ENCODE peak calls at places on chromosomes 12 and 14, in nine cellular contexts. S is IMR-90, Y is small intestine, O is ovary, W is ascending aorta, E is AG04450, P is transverse colon, X is right cardiac atrium, L is breast epithelium. R is an unnamed sample.
A peak's percentile ranks its signal among the peaks of the same experiment; 100 is the strongest.

GRCh38 chr14:75657331-75657730 is 3.3 kb downstream of the ERG28 start:
- DNase-seq in S (no peak), Y (no peak), O (no peak), W (no peak), E (no peak), P (no peak), X (no peak), L (no peak), R (no peak)

GRCh38 chr12:52338241-52338960 is 17.2 kb upstream of the KRT83 start:
- DNase-seq in S (no peak), Y (no peak), O (no peak), W (no peak), E (no peak), P (no peak), X (no peak), L (no peak), R (no peak)

GRCh38 chr12:45329702-45330101 is 113.8 kb downstream of the ANO6 start:
- DNase-seq in S (no peak), Y (no peak), O (no peak), W (no peak), E (no peak), P (no peak), X (no peak), L (no peak), R (no peak)

GRCh38 chr14:92903359-92903758 is 19.6 kb upstream of the CHGA start:
- DNase-seq in S (no peak), Y (no peak), O (no peak), W (no peak), E (no peak), P (no peak), X (no peak), L (no peak), R (no peak)

GRCh38 chr12:52585951-52586350 is 12.3 kb upstream of the KRT74 start:
- DNase-seq in S (no peak), Y (no peak), O (no peak), W (no peak), E (no peak), P (no peak), X (no peak), L (no peak), R (no peak)

GRCh38 chr12:113777751-113778150 is 188.4 kb downstream of the RBM19 start:
- DNase-seq in S (no peak), Y (no peak), O (no peak), W (no peak), E (no peak), P (no peak), X (no peak), L (no peak), R (no peak)

GRCh38 chr12:45356822-45357546 is 141.1 kb downstream of the ANO6 start:
- DNase-seq in S (no peak), Y (no peak), O (no peak), W (no peak), E (no peak), P (no peak), X (no peak), L (no peak), R (no peak)

GRCh38 chr12:11991604-11992003 is 79.1 kb upstream of the BCL2L14 start:
- DNase-seq in S (no peak), Y (no peak), O (no peak), W (no peak), E (no peak), P (no peak), X (no peak), L (no peak), R (no peak)

DNA sequence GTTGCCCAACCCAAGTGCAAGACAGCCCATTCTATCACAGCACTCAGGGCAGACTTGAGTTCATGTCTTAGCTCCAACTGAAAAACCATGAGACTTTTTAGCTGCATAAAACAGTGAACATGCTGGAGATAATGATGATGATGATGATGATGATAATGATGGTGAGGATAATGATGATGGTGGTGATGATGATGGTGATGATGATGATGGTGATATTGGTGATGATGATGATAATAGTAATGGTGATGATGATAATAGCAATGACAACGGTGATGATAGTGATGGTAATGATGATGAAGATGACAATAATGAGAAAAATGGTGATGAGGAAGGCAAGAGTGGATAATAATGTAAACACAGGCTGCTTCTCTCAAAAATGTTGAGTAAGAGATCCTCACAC is 576.2 kb downstream of the BCL11B start:
- DNase-seq in S (no peak), Y (no peak), O (no peak), W (no peak), E (no peak), P (no peak), X (no peak), L (no peak), R (no peak)
- H3K9me3 ChIP-seq in S (peaks cover 23% of the 10 kb centered on the region), Y (no peaks in the 10 kb centered on the region), O (no peaks in the 10 kb centered on the region), W (no peaks in the 10 kb centered on the region), E (peaks cover 36% of the 10 kb centered on the region), P (no peaks in the 10 kb centered on the region), X (no peaks in the 10 kb centered on the region), L (peaks cover 6% of the 10 kb centered on the region), R (no peaks in the 10 kb centered on the region)

GRCh38 chr12:57176139-57176477 is 28.7 kb upstream of the LRP1-AS start:
- DNase-seq in S (no peak), Y (no peak), O (no peak), W (no peak), E (no peak), P (no peak), X (no peak), L (no peak), R (no peak)
- H3K4me3 ChIP-seq in S (no peak overlapping the region), Y (no peak overlapping the region), O (no peak overlapping the region), W (no peak overlapping the region), E (no peak overlapping the region), P (no peak overlapping the region), X (no peak overlapping the region), L (peak overlapping the region; percentile 50), R (no peak overlapping the region)

GRCh38 chr12:68890701-68891113 is 42.3 kb downstream of the CPM start:
- DNase-seq in S (no peak), Y (peak; percentile 15), O (no peak), W (no peak), E (no peak), P (no peak), X (no peak), L (no peak), R (peak; percentile 20)
- H3K9me3 ChIP-seq in S (no peaks in the 10 kb centered on the region), Y (no peaks in the 10 kb centered on the region), O (no peaks in the 10 kb centered on the region), W (no peaks in the 10 kb centered on the region), E (no peaks in the 10 kb centered on the region), P (no peaks in the 10 kb centered on the region), X (no peaks in the 10 kb centered on the region), L (no peaks in the 10 kb centered on the region), R (no peaks in the 10 kb centered on the region)

GRCh38 chr14:52596861-52597260 is 44.2 kb downstream of the GPR137C start:
- DNase-seq in S (peak; percentile 1), Y (no peak), O (no peak), W (no peak), E (no peak), P (no peak), X (no peak), L (no peak), R (no peak)

GRCh38 chr14:52598568-52598967 is 45.9 kb downstream of the GPR137C start:
- DNase-seq in S (no peak), Y (no peak), O (no peak), W (no peak), E (no peak), P (no peak), X (no peak), L (no peak), R (no peak)

GRCh38 chr14:52602131-52602530 is 49.5 kb downstream of the GPR137C start:
- DNase-seq in S (no peak), Y (no peak), O (no peak), W (no peak), E (no peak), P (no peak), X (no peak), L (no peak), R (no peak)

GRCh38 chr14:52596320-52596719 is 43.7 kb downstream of the GPR137C start:
- DNase-seq in S (no peak), Y (no peak), O (no peak), W (no peak), E (no peak), P (no peak), X (no peak), L (no peak), R (no peak)

DNA sequence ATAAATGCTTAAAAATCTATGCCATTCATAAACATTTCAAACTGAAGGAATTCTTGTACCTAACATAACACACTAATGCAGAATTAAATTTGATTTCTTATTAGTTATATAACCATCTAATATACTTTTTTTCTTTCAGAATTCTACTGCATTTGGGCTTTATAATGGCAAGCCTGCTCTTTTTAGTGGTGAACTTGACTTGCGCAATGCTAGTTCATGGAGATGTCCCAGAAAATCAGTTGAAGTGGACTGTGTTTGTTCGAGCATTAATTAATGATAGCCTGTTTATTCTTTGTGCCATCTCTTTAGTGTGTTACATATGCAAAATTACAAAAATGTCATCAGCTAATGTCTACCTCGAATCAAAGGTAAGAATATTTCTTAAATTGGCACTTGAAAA is 47.3 kb downstream of the GPR137C start:
- DNase-seq in S (no peak), Y (no peak), O (no peak), W (no peak), E (no peak), P (no peak), X (no peak), L (no peak), R (no peak)
- H3K4me3 ChIP-seq in S (no peak overlapping the region), Y (no peak overlapping the region), O (no peak overlapping the region), W (no peak overlapping the region), E (no peak overlapping the region), P (no peak overlapping the region), X (no peak overlapping the region), L (no peak overlapping the region), R (no peak overlapping the region)

R was measured in left ventricle myocardium inferior.